ENCODE peak calls at places on chromosomes 3 and 15, in five cellular contexts. One of them, this sample, is unnamed.

GRCh38 chr15:69035205-69035917 is 20.9 kb downstream of the NOX5 start:
- DNase-seq in H9: peak
- DNase-seq in mesenchymal stem cell: no peak
- DNase-seq in neuronal stem cell: no peak
- DNase-seq in H1: peak
- DNase-seq in this sample: peak

GRCh38 chr3:43764012-43764411 is 73.3 kb downstream of the ABHD5 start:
- DNase-seq in H9: no peak
- DNase-seq in mesenchymal stem cell: no peak
- DNase-seq in neuronal stem cell: no peak
- DNase-seq in H1: no peak
- DNase-seq in this sample: no peak

GRCh38 chr3:170751083-170751893 is 118.7 kb downstream of the RPL22L1 start:
- DNase-seq in H9: no peak
- DNase-seq in mesenchymal stem cell: peak
- DNase-seq in neuronal stem cell: no peak
- DNase-seq in H1: no peak
- DNase-seq in this sample: no peak

GRCh38 chr3:132730891-132731580 is 8.8 kb upstream of the NPHP3 start:
- DNase-seq in H9: no peak
- DNase-seq in mesenchymal stem cell: peak
- DNase-seq in neuronal stem cell: peak
- DNase-seq in H1: no peak
- DNase-seq in this sample: no peak

GRCh38 chr3:56468184-56469106 is at the start of gene ERC2:
- DNase-seq in H9: peak
- DNase-seq in mesenchymal stem cell: peak
- DNase-seq in neuronal stem cell: peak
- DNase-seq in H1: peak
- DNase-seq in this sample: peak

GRCh38 chr3:126846316-126846715 is 136.6 kb upstream of the PLXNA1 start:
- DNase-seq in H9: no peak
- DNase-seq in mesenchymal stem cell: no peak
- DNase-seq in neuronal stem cell: no peak
- DNase-seq in H1: no peak
- DNase-seq in this sample: no peak

GRCh38 chr3:95899911-95900310 is 914.5 kb upstream of the EPHA6 start:
- DNase-seq in H9: no peak
- DNase-seq in mesenchymal stem cell: peak
- DNase-seq in neuronal stem cell: no peak
- DNase-seq in H1: no peak
- DNase-seq in this sample: no peak

GRCh38 chr3:172709776-172710708 is 825 bp downstream of the NCEH1 start:
- DNase-seq in H9: peak
- DNase-seq in mesenchymal stem cell: peak
- DNase-seq in neuronal stem cell: no peak
- DNase-seq in H1: peak
- DNase-seq in this sample: peak

GRCh38 chr3:89314454-89314853 is 207.0 kb downstream of the EPHA3 start:
- DNase-seq in H9: peak
- DNase-seq in mesenchymal stem cell: peak
- DNase-seq in neuronal stem cell: no peak
- DNase-seq in H1: no peak
- DNase-seq in this sample: peak

GRCh38 chr3:194837457-194838135 is 151.9 kb downstream of the FAM43A start:
- DNase-seq in H9: no peak
- DNase-seq in mesenchymal stem cell: no peak
- DNase-seq in neuronal stem cell: no peak
- DNase-seq in H1: no peak
- DNase-seq in this sample: no peak

GRCh38 chr15:61051570-61052031 is 177.5 kb downstream of the RORA start:
- DNase-seq in H9: peak
- DNase-seq in mesenchymal stem cell: peak
- DNase-seq in neuronal stem cell: peak
- DNase-seq in H1: no peak
- DNase-seq in this sample: peak

GRCh38 chr15:50685191-50685975 is 1.2 kb downstream of the TRPM7 start:
- DNase-seq in H9: no peak
- DNase-seq in mesenchymal stem cell: peak
- DNase-seq in neuronal stem cell: no peak
- DNase-seq in H1: no peak
- DNase-seq in this sample: no peak

GRCh38 chr15:70023064-70023768 is 74.5 kb downstream of the TLE3 start:
- DNase-seq in H9: no peak
- DNase-seq in mesenchymal stem cell: peak
- DNase-seq in neuronal stem cell: no peak
- DNase-seq in H1: no peak
- DNase-seq in this sample: no peak

GRCh38 chr3:128547368-128547987 is 54.5 kb upstream of the GATA2 start:
- DNase-seq in H9: no peak
- DNase-seq in mesenchymal stem cell: no peak
- DNase-seq in neuronal stem cell: no peak
- DNase-seq in H1: no peak
- DNase-seq in this sample: peak

GRCh38 chr3:196080997-196081833 is 675 bp downstream of the TFRC start:
- DNase-seq in H9: peak
- DNase-seq in mesenchymal stem cell: peak
- DNase-seq in neuronal stem cell: peak
- DNase-seq in H1: peak
- DNase-seq in this sample: peak

GRCh38 chr15:77347197-77347596 is 72.7 kb downstream of the PEAK1 start:
- DNase-seq in H9: no peak
- DNase-seq in mesenchymal stem cell: no peak
- DNase-seq in neuronal stem cell: no peak
- DNase-seq in H1: no peak
- DNase-seq in this sample: peak

GRCh38 chr3:106088270-106088669 is 219.5 kb upstream of the CBLB start:
- DNase-seq in H9: no peak
- DNase-seq in mesenchymal stem cell: no peak
- DNase-seq in neuronal stem cell: no peak
- DNase-seq in H1: no peak
- DNase-seq in this sample: no peak

GRCh38 chr3:32181801-32182200 is 56.7 kb upstream of the CMTM8 start:
- DNase-seq in H9: no peak
- DNase-seq in mesenchymal stem cell: no peak
- DNase-seq in neuronal stem cell: no peak
- DNase-seq in H1: no peak
- DNase-seq in this sample: no peak

GRCh38 chr15:66880380-66881155 is 178.5 kb downstream of the SMAD6 start:
- DNase-seq in H9: no peak
- DNase-seq in mesenchymal stem cell: no peak
- DNase-seq in neuronal stem cell: no peak
- DNase-seq in H1: peak
- DNase-seq in this sample: no peak

GRCh38 chr15:68488966-68489365 is 57.0 kb upstream of the ITGA11 start:
- DNase-seq in H9: peak
- DNase-seq in mesenchymal stem cell: no peak
- DNase-seq in neuronal stem cell: no peak
- DNase-seq in H1: no peak
- DNase-seq in this sample: no peak

GRCh38 chr3:161851941-161852566 is 355.4 kb downstream of the OTOL1 start:
- DNase-seq in H9: peak
- DNase-seq in mesenchymal stem cell: peak
- DNase-seq in neuronal stem cell: peak
- DNase-seq in H1: peak
- DNase-seq in this sample: peak

GRCh38 chr3:6679510-6679909 is 181.4 kb upstream of the GRM7 start:
- DNase-seq in H9: no peak
- DNase-seq in mesenchymal stem cell: no peak
- DNase-seq in neuronal stem cell: no peak
- DNase-seq in H1: no peak
- DNase-seq in this sample: no peak

GRCh38 chr15:98723195-98723594 is 74.9 kb downstream of the IGF1R start:
- DNase-seq in H9: no peak
- DNase-seq in mesenchymal stem cell: no peak
- DNase-seq in neuronal stem cell: no peak
- DNase-seq in H1: no peak
- DNase-seq in this sample: no peak

GRCh38 chr3:46183330-46183729 is 24.8 kb downstream of the CCR1 start:
- DNase-seq in H9: no peak
- DNase-seq in mesenchymal stem cell: no peak
- DNase-seq in neuronal stem cell: no peak
- DNase-seq in H1: no peak
- DNase-seq in this sample: no peak

GRCh38 chr3:187698499-187699399 is 3.6 kb downstream of the RTP2 start:
- DNase-seq in H9: no peak
- DNase-seq in mesenchymal stem cell: no peak
- DNase-seq in neuronal stem cell: no peak
- DNase-seq in H1: no peak
- DNase-seq in this sample: no peak

GRCh38 chr3:128076783-128077624 is 24.8 kb downstream of the SEC61A1 start:
- DNase-seq in H9: no peak
- DNase-seq in mesenchymal stem cell: peak
- DNase-seq in neuronal stem cell: no peak
- DNase-seq in H1: no peak
- DNase-seq in this sample: peak

GRCh38 chr3:62371032-62371734 is 2.2 kb downstream of the FEZF2 start:
- DNase-seq in H9: peak
- DNase-seq in mesenchymal stem cell: no peak
- DNase-seq in neuronal stem cell: no peak
- DNase-seq in H1: peak
- DNase-seq in this sample: no peak

GRCh38 chr3:136818191-136818850 is 605 bp upstream of the SLC35G2 start:
- DNase-seq in H9: peak
- DNase-seq in mesenchymal stem cell: peak
- DNase-seq in neuronal stem cell: peak
- DNase-seq in H1: peak
- DNase-seq in this sample: no peak

GRCh38 chr3:136209921-136210320 is 13.8 kb upstream of the MSL2 start:
- DNase-seq in H9: no peak
- DNase-seq in mesenchymal stem cell: peak
- DNase-seq in neuronal stem cell: no peak
- DNase-seq in H1: no peak
- DNase-seq in this sample: no peak

GRCh38 chr3:16060358-16060852 is 114.1 kb upstream of the GALNT15 start:
- DNase-seq in H9: peak
- DNase-seq in mesenchymal stem cell: peak
- DNase-seq in neuronal stem cell: no peak
- DNase-seq in H1: no peak
- DNase-seq in this sample: peak

GRCh38 chr15:68431037-68431791 is 749 bp downstream of the ITGA11 start:
- DNase-seq in H9: peak
- DNase-seq in mesenchymal stem cell: no peak
- DNase-seq in neuronal stem cell: peak
- DNase-seq in H1: peak
- DNase-seq in this sample: no peak

GRCh38 chr3:46908294-46908985 is 30.9 kb downstream of the PTH1R start:
- DNase-seq in H9: no peak
- DNase-seq in mesenchymal stem cell: no peak
- DNase-seq in neuronal stem cell: no peak
- DNase-seq in H1: no peak
- DNase-seq in this sample: no peak

GRCh38 chr3:170322501-170323328 is 34.8 kb upstream of the SKIL start:
- DNase-seq in H9: no peak
- DNase-seq in mesenchymal stem cell: no peak
- DNase-seq in neuronal stem cell: no peak
- DNase-seq in H1: peak
- DNase-seq in this sample: no peak

DNA sequence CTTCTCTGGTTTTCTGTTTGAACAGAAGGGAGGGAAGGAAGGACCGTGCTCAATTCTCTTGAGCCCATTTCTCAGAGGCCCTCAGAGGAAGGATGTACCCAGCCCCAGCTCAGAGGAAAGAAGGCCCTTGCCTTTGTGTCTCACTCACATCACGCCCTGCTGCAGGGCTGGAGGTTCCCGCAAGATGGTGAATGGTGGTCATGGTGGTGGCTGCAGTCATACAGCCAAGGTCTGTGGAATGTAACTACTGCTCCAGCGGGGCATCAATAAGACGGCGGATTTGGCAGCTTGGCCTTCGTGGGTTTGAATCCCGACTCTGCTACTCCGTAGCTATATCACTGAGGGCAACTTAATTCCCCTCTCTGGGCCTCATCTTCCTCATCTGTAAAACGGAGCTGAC is 62.9 kb downstream of the SLC6A1 start:
- DNase-seq in H9: no peak
- DNase-seq in mesenchymal stem cell: no peak
- DNase-seq in neuronal stem cell: no peak
- DNase-seq in H1: no peak
- DNase-seq in this sample: no peak
- H2BK12ac ChIP-seq in H9: no peak
- H2BK12ac ChIP-seq in mesenchymal stem cell: no peak
- H2BK12ac ChIP-seq in neuronal stem cell: no peak
- H2BK12ac ChIP-seq in H1: no peak
- H2BK12ac ChIP-seq in this sample: no peak

GRCh38 chr15:43509923-43510229 is 7.5 kb upstream of the MAP1A start:
- DNase-seq in H9: no peak
- DNase-seq in mesenchymal stem cell: no peak
- DNase-seq in neuronal stem cell: no peak
- DNase-seq in H1: no peak
- DNase-seq in this sample: no peak
- H3K14ac ChIP-seq in H9: no peak
- H3K14ac ChIP-seq in mesenchymal stem cell: no peak
- H3K14ac ChIP-seq in neuronal stem cell: no peak
- H3K14ac ChIP-seq in H1: no peak
- H3K14ac ChIP-seq in this sample: no peak

DNA sequence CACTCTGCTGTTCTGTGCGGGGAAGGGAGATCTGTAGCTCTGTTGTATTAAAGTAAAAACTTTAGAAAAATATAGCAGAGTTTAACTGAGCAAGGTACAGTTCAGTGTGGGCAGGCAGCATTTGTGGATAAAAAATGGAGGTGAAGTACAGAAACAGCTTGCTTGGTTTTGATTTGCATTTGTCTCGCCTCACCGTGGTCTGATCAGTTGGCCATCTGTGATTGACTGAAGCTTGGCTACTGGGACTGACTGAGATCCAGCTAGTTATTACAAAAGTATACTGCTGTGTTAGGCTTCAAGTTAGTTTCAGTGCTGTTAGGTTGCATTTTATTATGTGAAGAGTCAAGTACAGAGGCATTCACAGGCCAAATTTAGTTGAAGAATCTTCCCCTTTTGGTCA is 463.3 kb upstream of the GOLIM4 start:
- DNase-seq in H9: no peak
- DNase-seq in mesenchymal stem cell: no peak
- DNase-seq in neuronal stem cell: no peak
- DNase-seq in H1: no peak
- DNase-seq in this sample: no peak
- H3K27ac ChIP-seq in H9: no peak
- H3K27ac ChIP-seq in mesenchymal stem cell: no peak
- H3K27ac ChIP-seq in neuronal stem cell: no peak
- H3K27ac ChIP-seq in H1: no peak
- H3K27ac ChIP-seq in this sample: no peak

GRCh38 chr15:85405467-85405866 is 25.1 kb downstream of the AKAP13 start:
- DNase-seq in H9: no peak
- DNase-seq in mesenchymal stem cell: no peak
- DNase-seq in neuronal stem cell: no peak
- DNase-seq in H1: no peak
- DNase-seq in this sample: no peak
- H2BK12ac ChIP-seq in H9: no peak
- H2BK12ac ChIP-seq in mesenchymal stem cell: no peak
- H2BK12ac ChIP-seq in neuronal stem cell: no peak
- H2BK12ac ChIP-seq in H1: no peak
- H2BK12ac ChIP-seq in this sample: no peak